ENCODE peak calls at places on chromosomes 3 and 15, in nine cellular contexts. One of them, this sample, is unnamed.

GRCh38 chr15:68365140-68365745 is 66.7 kb downstream of the ITGA11 start:
- DNase-seq in neural progenitor cell: no peak
- DNase-seq in foreskin fibroblast: no peak
- DNase-seq in natural killer cell: no peak
- DNase-seq in AG04449: no peak
- DNase-seq in endothelial cell of umbilical vein: peak
- DNase-seq in left ventricle myocardium inferior: peak
- DNase-seq in heart right ventricle: peak
- DNase-seq in AG04450: no peak
- DNase-seq in this sample: no peak

GRCh38 chr3:74267583-74268184 is 346.8 kb downstream of the CNTN3 start:
- DNase-seq in heart right ventricle: peak
- DNase-seq in neural progenitor cell: peak
- DNase-seq in left ventricle myocardium inferior: no peak
- DNase-seq in AG04449: no peak
- DNase-seq in AG04450: peak
- DNase-seq in natural killer cell: no peak
- DNase-seq in endothelial cell of umbilical vein: peak
- DNase-seq in foreskin fibroblast: peak
- DNase-seq in this sample: no peak

GRCh38 chr3:185455860-185456259 is 43.0 kb downstream of the TMEM41A start:
- DNase-seq in natural killer cell: no peak
- DNase-seq in heart right ventricle: no peak
- DNase-seq in left ventricle myocardium inferior: no peak
- DNase-seq in AG04449: no peak
- DNase-seq in endothelial cell of umbilical vein: no peak
- DNase-seq in neural progenitor cell: no peak
- DNase-seq in AG04450: no peak
- DNase-seq in foreskin fibroblast: peak
- DNase-seq in this sample: no peak

GRCh38 chr3:6315906-6316305 is 545.0 kb upstream of the GRM7 start:
- DNase-seq in AG04450: no peak
- DNase-seq in endothelial cell of umbilical vein: no peak
- DNase-seq in foreskin fibroblast: no peak
- DNase-seq in natural killer cell: no peak
- DNase-seq in AG04449: no peak
- DNase-seq in left ventricle myocardium inferior: no peak
- DNase-seq in heart right ventricle: no peak
- DNase-seq in neural progenitor cell: no peak
- DNase-seq in this sample: no peak

GRCh38 chr3:12175844-12176453 is 17.2 kb upstream of the TIMP4 start:
- DNase-seq in endothelial cell of umbilical vein: peak
- DNase-seq in AG04449: no peak
- DNase-seq in natural killer cell: no peak
- DNase-seq in heart right ventricle: peak
- DNase-seq in foreskin fibroblast: peak
- DNase-seq in AG04450: no peak
- DNase-seq in neural progenitor cell: peak
- DNase-seq in left ventricle myocardium inferior: peak
- DNase-seq in this sample: no peak

GRCh38 chr3:31724144-31724543 is 191.4 kb downstream of the STT3B start:
- DNase-seq in left ventricle myocardium inferior: no peak
- DNase-seq in neural progenitor cell: peak
- DNase-seq in AG04450: no peak
- DNase-seq in heart right ventricle: no peak
- DNase-seq in foreskin fibroblast: no peak
- DNase-seq in endothelial cell of umbilical vein: no peak
- DNase-seq in AG04449: no peak
- DNase-seq in natural killer cell: no peak
- DNase-seq in this sample: no peak

GRCh38 chr3:60226907-60227306 is 1024.3 kb downstream of the FHIT start:
- DNase-seq in AG04449: no peak
- DNase-seq in foreskin fibroblast: no peak
- DNase-seq in heart right ventricle: no peak
- DNase-seq in natural killer cell: no peak
- DNase-seq in AG04450: no peak
- DNase-seq in left ventricle myocardium inferior: no peak
- DNase-seq in endothelial cell of umbilical vein: no peak
- DNase-seq in neural progenitor cell: no peak
- DNase-seq in this sample: no peak

GRCh38 chr3:53464424-53464823 is 30.0 kb upstream of the CACNA1D start:
- DNase-seq in foreskin fibroblast: peak
- DNase-seq in natural killer cell: no peak
- DNase-seq in left ventricle myocardium inferior: no peak
- DNase-seq in neural progenitor cell: no peak
- DNase-seq in AG04450: no peak
- DNase-seq in AG04449: no peak
- DNase-seq in endothelial cell of umbilical vein: no peak
- DNase-seq in heart right ventricle: no peak
- DNase-seq in this sample: no peak

GRCh38 chr15:29071907-29072273 is 186.1 kb downstream of the APBA2 start:
- DNase-seq in neural progenitor cell: no peak
- DNase-seq in foreskin fibroblast: no peak
- DNase-seq in AG04449: no peak
- DNase-seq in endothelial cell of umbilical vein: no peak
- DNase-seq in left ventricle myocardium inferior: no peak
- DNase-seq in natural killer cell: no peak
- DNase-seq in heart right ventricle: no peak
- DNase-seq in AG04450: no peak
- DNase-seq in this sample: no peak

GRCh38 chr3:173921741-173922140 is 524.2 kb downstream of the NLGN1 start:
- DNase-seq in AG04450: no peak
- DNase-seq in left ventricle myocardium inferior: no peak
- DNase-seq in heart right ventricle: no peak
- DNase-seq in neural progenitor cell: no peak
- DNase-seq in AG04449: no peak
- DNase-seq in foreskin fibroblast: no peak
- DNase-seq in natural killer cell: no peak
- DNase-seq in endothelial cell of umbilical vein: no peak
- DNase-seq in this sample: no peak

GRCh38 chr3:189771842-189772494 is 140.8 kb downstream of the TP63 start:
- DNase-seq in neural progenitor cell: no peak
- DNase-seq in AG04450: no peak
- DNase-seq in heart right ventricle: no peak
- DNase-seq in natural killer cell: no peak
- DNase-seq in foreskin fibroblast: no peak
- DNase-seq in endothelial cell of umbilical vein: no peak
- DNase-seq in left ventricle myocardium inferior: no peak
- DNase-seq in AG04449: no peak
- DNase-seq in this sample: no peak

GRCh38 chr3:178203152-178203551 is 333.1 kb upstream of the KCNMB2 start:
- DNase-seq in left ventricle myocardium inferior: no peak
- DNase-seq in heart right ventricle: no peak
- DNase-seq in AG04450: no peak
- DNase-seq in endothelial cell of umbilical vein: no peak
- DNase-seq in AG04449: no peak
- DNase-seq in neural progenitor cell: no peak
- DNase-seq in natural killer cell: no peak
- DNase-seq in foreskin fibroblast: peak
- DNase-seq in this sample: peak

GRCh38 chr3:12286504-12286903 is 2.4 kb upstream of the PPARG start:
- DNase-seq in foreskin fibroblast: no peak
- DNase-seq in neural progenitor cell: no peak
- DNase-seq in heart right ventricle: no peak
- DNase-seq in endothelial cell of umbilical vein: no peak
- DNase-seq in natural killer cell: no peak
- DNase-seq in AG04449: no peak
- DNase-seq in left ventricle myocardium inferior: no peak
- DNase-seq in AG04450: no peak
- DNase-seq in this sample: no peak

GRCh38 chr3:87191175-87191574 is 35.9 kb upstream of the CHMP2B start:
- DNase-seq in neural progenitor cell: no peak
- DNase-seq in AG04450: no peak
- DNase-seq in heart right ventricle: no peak
- DNase-seq in AG04449: no peak
- DNase-seq in natural killer cell: no peak
- DNase-seq in left ventricle myocardium inferior: no peak
- DNase-seq in foreskin fibroblast: no peak
- DNase-seq in endothelial cell of umbilical vein: peak
- DNase-seq in this sample: no peak

GRCh38 chr15:49989498-49989897 is 129.5 kb downstream of the ATP8B4 start:
- DNase-seq in left ventricle myocardium inferior: peak
- DNase-seq in endothelial cell of umbilical vein: no peak
- DNase-seq in foreskin fibroblast: no peak
- DNase-seq in AG04450: no peak
- DNase-seq in heart right ventricle: no peak
- DNase-seq in natural killer cell: no peak
- DNase-seq in neural progenitor cell: no peak
- DNase-seq in AG04449: no peak
- DNase-seq in this sample: no peak

GRCh38 chr3:5494913-5495519 is 307.5 kb downstream of the EDEM1 start:
- DNase-seq in endothelial cell of umbilical vein: no peak
- DNase-seq in natural killer cell: no peak
- DNase-seq in foreskin fibroblast: no peak
- DNase-seq in AG04449: no peak
- DNase-seq in AG04450: no peak
- DNase-seq in left ventricle myocardium inferior: no peak
- DNase-seq in heart right ventricle: no peak
- DNase-seq in neural progenitor cell: no peak
- DNase-seq in this sample: no peak

GRCh38 chr15:46897266-46897665 is 820.0 kb upstream of the SEMA6D start:
- DNase-seq in endothelial cell of umbilical vein: no peak
- DNase-seq in foreskin fibroblast: no peak
- DNase-seq in natural killer cell: no peak
- DNase-seq in neural progenitor cell: no peak
- DNase-seq in heart right ventricle: no peak
- DNase-seq in left ventricle myocardium inferior: no peak
- DNase-seq in AG04450: no peak
- DNase-seq in AG04449: no peak
- DNase-seq in this sample: no peak

GRCh38 chr15:23912191-23912590 is 225.1 kb upstream of the NDN start:
- DNase-seq in AG04449: no peak
- DNase-seq in endothelial cell of umbilical vein: no peak
- DNase-seq in foreskin fibroblast: no peak
- DNase-seq in neural progenitor cell: peak
- DNase-seq in natural killer cell: no peak
- DNase-seq in left ventricle myocardium inferior: no peak
- DNase-seq in AG04450: no peak
- DNase-seq in heart right ventricle: no peak
- DNase-seq in this sample: no peak

GRCh38 chr3:172203522-172204258 is 164.3 kb downstream of the FNDC3B start:
- DNase-seq in neural progenitor cell: peak
- DNase-seq in foreskin fibroblast: peak
- DNase-seq in endothelial cell of umbilical vein: no peak
- DNase-seq in AG04449: no peak
- DNase-seq in AG04450: no peak
- DNase-seq in natural killer cell: no peak
- DNase-seq in heart right ventricle: no peak
- DNase-seq in left ventricle myocardium inferior: no peak
- DNase-seq in this sample: no peak

GRCh38 chr15:55992769-55993110 is 672 bp downstream of the NEDD4 start:
- DNase-seq in AG04450: peak
- DNase-seq in heart right ventricle: no peak
- DNase-seq in foreskin fibroblast: no peak
- DNase-seq in AG04449: no peak
- DNase-seq in neural progenitor cell: no peak
- DNase-seq in left ventricle myocardium inferior: no peak
- DNase-seq in natural killer cell: no peak
- DNase-seq in endothelial cell of umbilical vein: no peak
- DNase-seq in this sample: no peak

DNA sequence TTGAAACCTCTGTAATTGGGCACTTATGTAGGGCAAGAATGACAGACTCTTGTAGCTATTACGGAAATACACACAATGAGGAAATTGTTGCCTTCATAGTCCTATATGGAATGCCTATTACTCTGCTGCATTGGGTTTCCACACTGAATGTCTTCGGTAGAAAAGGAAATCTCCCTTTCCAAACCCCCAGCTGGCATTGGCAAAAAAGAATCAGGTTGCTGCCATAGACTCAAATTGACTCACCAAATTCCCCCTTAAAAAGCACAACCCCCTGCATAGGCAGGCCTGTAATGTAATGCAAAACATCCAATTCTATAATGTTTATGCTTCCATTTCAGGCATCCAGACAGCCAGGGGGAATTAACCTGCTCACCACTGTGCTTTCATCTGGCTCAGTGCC is 44.8 kb upstream of the NTRK3 start:
- DNase-seq in foreskin fibroblast: no peak
- DNase-seq in left ventricle myocardium inferior: no peak
- DNase-seq in heart right ventricle: no peak
- DNase-seq in natural killer cell: no peak
- DNase-seq in endothelial cell of umbilical vein: no peak
- DNase-seq in AG04450: no peak
- DNase-seq in neural progenitor cell: no peak
- DNase-seq in AG04449: no peak
- DNase-seq in this sample: no peak
- TF ChIP-seq CTCF in foreskin fibroblast: no peak
- TF ChIP-seq CTCF in left ventricle myocardium inferior: no peak
- TF ChIP-seq CTCF in heart right ventricle: no peak
- TF ChIP-seq CTCF in natural killer cell: no peak
- TF ChIP-seq CTCF in endothelial cell of umbilical vein: no peak
- TF ChIP-seq CTCF in AG04450: no peak
- TF ChIP-seq CTCF in neural progenitor cell: no peak
- TF ChIP-seq CTCF in AG04449: no peak
- TF ChIP-seq CTCF in this sample: no peak

GRCh38 chr3:39146611-39147373 is 6.6 kb downstream of the CSRNP1 start:
- DNase-seq in foreskin fibroblast: peak
- DNase-seq in heart right ventricle: peak
- DNase-seq in AG04449: peak
- DNase-seq in AG04450: peak
- DNase-seq in endothelial cell of umbilical vein: peak
- DNase-seq in left ventricle myocardium inferior: peak
- DNase-seq in natural killer cell: peak
- DNase-seq in neural progenitor cell: no peak
- DNase-seq in this sample: peak
- TF ChIP-seq CTCF in foreskin fibroblast: no peak
- TF ChIP-seq CTCF in heart right ventricle: no peak
- TF ChIP-seq CTCF in AG04449: no peak
- TF ChIP-seq CTCF in AG04450: no peak
- TF ChIP-seq CTCF in endothelial cell of umbilical vein: no peak
- TF ChIP-seq CTCF in left ventricle myocardium inferior: no peak
- TF ChIP-seq CTCF in natural killer cell: no peak
- TF ChIP-seq CTCF in neural progenitor cell: no peak
- TF ChIP-seq CTCF in this sample: no peak

DNA sequence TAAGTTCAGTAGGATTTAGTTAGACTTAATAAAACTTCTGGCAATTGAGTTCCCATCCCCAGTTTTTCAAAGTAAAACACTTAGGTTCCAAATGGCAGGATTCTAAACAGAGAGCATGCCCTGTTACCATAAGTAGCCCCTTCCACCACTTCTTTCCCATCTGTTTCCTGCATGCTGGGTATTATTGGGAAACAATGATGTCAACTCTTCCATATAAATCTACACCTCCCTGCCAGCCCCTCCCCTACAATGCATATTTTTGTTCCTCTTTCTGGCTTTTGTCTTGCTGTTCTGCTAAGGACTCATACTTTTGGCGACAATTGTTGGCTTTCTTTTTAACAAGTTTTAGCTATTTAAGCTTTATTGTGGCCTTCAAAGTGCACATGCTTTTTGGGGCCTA is 11.1 kb downstream of the ARHGAP31 start:
- DNase-seq in AG04450: no peak
- DNase-seq in AG04449: no peak
- DNase-seq in endothelial cell of umbilical vein: peak
- DNase-seq in left ventricle myocardium inferior: no peak
- DNase-seq in foreskin fibroblast: no peak
- DNase-seq in neural progenitor cell: no peak
- DNase-seq in natural killer cell: no peak
- DNase-seq in heart right ventricle: no peak
- DNase-seq in this sample: no peak
- TF ChIP-seq CTCF in AG04450: no peak
- TF ChIP-seq CTCF in AG04449: no peak
- TF ChIP-seq CTCF in endothelial cell of umbilical vein: no peak
- TF ChIP-seq CTCF in left ventricle myocardium inferior: no peak
- TF ChIP-seq CTCF in foreskin fibroblast: no peak
- TF ChIP-seq CTCF in neural progenitor cell: no peak
- TF ChIP-seq CTCF in natural killer cell: no peak
- TF ChIP-seq CTCF in heart right ventricle: no peak
- TF ChIP-seq CTCF in this sample: no peak

GRCh38 chr15:60328852-60329443 is 68.8 kb downstream of the ANXA2 start:
- DNase-seq in natural killer cell: no peak
- DNase-seq in AG04449: no peak
- DNase-seq in neural progenitor cell: peak
- DNase-seq in heart right ventricle: no peak
- DNase-seq in endothelial cell of umbilical vein: peak
- DNase-seq in left ventricle myocardium inferior: no peak
- DNase-seq in foreskin fibroblast: peak
- DNase-seq in AG04450: no peak
- DNase-seq in this sample: no peak
- TF ChIP-seq CTCF in natural killer cell: peak
- TF ChIP-seq CTCF in AG04449: peak
- TF ChIP-seq CTCF in neural progenitor cell: peak
- TF ChIP-seq CTCF in heart right ventricle: peak
- TF ChIP-seq CTCF in endothelial cell of umbilical vein: peak
- TF ChIP-seq CTCF in left ventricle myocardium inferior: peak
- TF ChIP-seq CTCF in foreskin fibroblast: peak
- TF ChIP-seq CTCF in AG04450: peak
- TF ChIP-seq CTCF in this sample: peak